ENCODE peak calls at places on chromosome 18, in four cellular contexts. N is colonic mucosa, B is skeletal muscle cell, V is GM23338. M is an unnamed sample.

GRCh38 chr18:30245756-30246515 is 796.6 kb downstream of the DSC3 start:
- DNase-seq in N (no peak), B (peak), V (no peak), M (no peak)

GRCh38 chr18:54983041-54983686 is 23.9 kb upstream of the CCDC68 start:
- DNase-seq in N (no peak), B (peak), V (peak), M (peak)

GRCh38 chr18:22091341-22091740 is 78.0 kb upstream of the GATA6 start:
- DNase-seq in N (no peak), B (no peak), V (no peak), M (no peak)

GRCh38 chr18:23313379-23313778 is 139.7 kb upstream of the RIOK3 start:
- DNase-seq in N (no peak), B (no peak), V (no peak), M (peak)

GRCh38 chr18:75211721-75212625 is 1.4 kb downstream of the TSHZ1 start:
- DNase-seq in N (peak), B (no peak), V (peak), M (peak)

GRCh38 chr18:77108821-77109692 is 23.5 kb downstream of the MBP start:
- DNase-seq in N (no peak), B (no peak), V (no peak), M (no peak)

GRCh38 chr18:29560270-29560669 is 1383.3 kb upstream of the CDH2 start:
- DNase-seq in N (no peak), B (no peak), V (no peak), M (peak)

GRCh38 chr18:49081511-49082146 is 130.9 kb upstream of the SMAD7 start:
- DNase-seq in N (no peak), B (no peak), V (no peak), M (peak)

GRCh38 chr18:7921938-7922587 is 354.9 kb downstream of the PTPRM start:
- DNase-seq in N (no peak), B (no peak), V (no peak), M (no peak)

GRCh38 chr18:62844850-62845643 is 129.7 kb downstream of the PHLPP1 start:
- DNase-seq in N (no peak), B (no peak), V (no peak), M (peak)